ENCODE peak calls at places on chromosomes 11 and 22, in eight cellular contexts. I is IMR-90, B is caudate nucleus, A is GM12865, T is fibroblast of villous mesenchyme, Z is fibroblast of the aortic adventitia, P is T follicular helper cell, J is HEK293T. N is an unnamed sample.

GRCh38 chr11:2077061-2077802 is 62.0 kb downstream of the IGF2 start:
- DNase-seq in B (no peak), J (no peak), T (peak; percentile 63), Z (peak; percentile 22), P (no peak), A (no peak), I (peak; percentile 65), N (no peak)

GRCh38 chr11:75814686-75815344 is at the start of gene UVRAG:
- DNase-seq in I (peak; percentile 99), Z (peak; percentile 100), J (peak; percentile 96), T (peak; percentile 100), B (peak; percentile 99), A (peak; percentile 99), P (peak; percentile 97), N (peak; percentile 99)

GRCh38 chr11:14300661-14301304 is 58.2 kb downstream of the RRAS2 start:
- DNase-seq in Z (peak; percentile 86), J (peak; percentile 72), B (peak; percentile 33), P (peak; percentile 16), A (peak; percentile 70), I (peak; percentile 74), T (peak; percentile 80), N (no peak)

GRCh38 chr22:22744412-22745224 is 100.2 kb downstream of the GGTLC2 start:
- DNase-seq in T (no peak), J (no peak), Z (no peak), I (no peak), B (no peak), P (no peak), A (no peak), N (no peak)

GRCh38 chr11:120180571-120181445 is 30.0 kb upstream of the OAF start:
- DNase-seq in P (no peak), J (no peak), I (peak; percentile 90), A (no peak), Z (peak; percentile 58), T (peak; percentile 30), B (peak; percentile 68), N (peak; percentile 23)

GRCh38 chr11:65218446-65218845 is 36.7 kb downstream of the CAPN1 start:
- DNase-seq in T (no peak), J (no peak), A (no peak), P (no peak), I (no peak), B (no peak), Z (no peak), N (no peak)

GRCh38 chr22:48717883-48718817 is 1109.5 kb downstream of the BRD1 start:
- DNase-seq in T (no peak), P (no peak), Z (no peak), I (no peak), A (no peak), B (no peak), J (no peak), N (no peak)

GRCh38 chr11:47144541-47144940 is 32.1 kb downstream of the ARFGAP2 start:
- DNase-seq in I (no peak), B (no peak), T (no peak), Z (no peak), J (no peak), A (no peak), P (no peak), N (no peak)

GRCh38 chr11:133522344-133522743 is 10.0 kb downstream of the OPCML start:
- DNase-seq in P (no peak), Z (no peak), T (no peak), J (no peak), I (no peak), A (no peak), B (no peak), N (no peak)

GRCh38 chr22:37681556-37682049 is 4.5 kb upstream of the NOL12 start:
- DNase-seq in I (peak; percentile 77), Z (peak; percentile 82), B (peak; percentile 41), P (peak; percentile 59), J (peak; percentile 83), A (peak; percentile 88), T (peak; percentile 83), N (peak; percentile 46)

GRCh38 chr11:104451193-104451592 is 287.2 kb upstream of the PDGFD start:
- DNase-seq in B (no peak), A (no peak), I (no peak), J (no peak), P (no peak), Z (no peak), T (no peak), N (no peak)

GRCh38 chr11:7648264-7648663 is 25.0 kb downstream of the CYB5R2 start:
- DNase-seq in T (no peak), J (no peak), I (no peak), A (no peak), B (no peak), Z (no peak), P (no peak), N (no peak)

GRCh38 chr11:40514124-40514523 is 945.3 kb downstream of the LRRC4C start:
- DNase-seq in I (no peak), T (peak; percentile 38), Z (no peak), A (no peak), B (no peak), P (no peak), J (no peak), N (no peak)

GRCh38 chr11:132872223-132872622 is 660.1 kb downstream of the OPCML start:
- DNase-seq in P (no peak), B (no peak), J (no peak), A (no peak), T (no peak), Z (no peak), I (no peak), N (no peak)

GRCh38 chr11:60182546-60183330 is at the start of gene MS4A6A:
- DNase-seq in P (no peak), J (no peak), B (no peak), I (no peak), Z (no peak), T (no peak), A (no peak), N (peak; percentile 7)

GRCh38 chr22:44127353-44127752 is 53.4 kb upstream of the PARVG start:
- DNase-seq in A (no peak), T (no peak), I (no peak), P (no peak), Z (peak; percentile 70), B (no peak), J (no peak), N (no peak)

GRCh38 chr22:46487318-46487717 is 50.1 kb downstream of the CELSR1 start:
- DNase-seq in P (no peak), J (no peak), B (no peak), T (no peak), Z (no peak), I (no peak), A (no peak), N (no peak)

GRCh38 chr11:2582958-2583604 is 116.7 kb downstream of the KCNQ1OT1 start:
- DNase-seq in T (no peak), J (no peak), P (no peak), Z (no peak), A (no peak), I (no peak), B (no peak), N (no peak)

GRCh38 chr11:67530282-67530592 is 7.0 kb upstream of the CABP2 start:
- DNase-seq in J (no peak), I (no peak), B (no peak), A (no peak), T (no peak), Z (no peak), P (no peak), N (no peak)

GRCh38 chr11:2096919-2097301 is 42.3 kb downstream of the IGF2 start:
- DNase-seq in Z (no peak), I (no peak), P (no peak), B (no peak), A (no peak), J (no peak), T (no peak), N (no peak)

GRCh38 chr11:69154938-69155301 is 815 bp upstream of the SMIM38 start:
- DNase-seq in P (no peak), Z (no peak), J (no peak), T (no peak), B (no peak), A (no peak), I (no peak), N (no peak)